ENCODE peak calls at places on chromosomes 13 and 19, in eight cellular contexts. X is fibroblast of villous mesenchyme, E is thoracic aorta, C is keratinocyte, N is HFF-Myc, V is Caco-2, G is neural progenitor cell, L is endothelial cell of umbilical vein. R is an unnamed sample.

GRCh38 chr13:95833713-95834112 is 156.8 kb downstream of the DNAJC3 start:
- DNase-seq in X (peak; percentile 18), E (no peak), C (no peak), N (no peak), V (no peak), G (no peak), L (peak; percentile 82), R (no peak)

GRCh38 chr13:93746589-93746988 is 520.0 kb downstream of the GPC6 start:
- DNase-seq in X (no peak), E (no peak), C (no peak), N (no peak), V (no peak), G (no peak), L (no peak), R (no peak)

GRCh38 chr19:24065243-24065642 is 21.7 kb upstream of the ZNF254 start:
- DNase-seq in X (no peak), E (no peak), C (no peak), N (no peak), V (no peak), G (no peak), L (no peak), R (no peak)

GRCh38 chr19:7507884-7508283 is 8.0 kb upstream of the ZNF358 start:
- DNase-seq in X (peak; percentile 85), E (peak; percentile 69), C (no peak), N (no peak), V (peak; percentile 74), G (peak; percentile 73), L (peak; percentile 80), R (peak; percentile 37)

GRCh38 chr13:43572601-43573360 is 214.0 kb downstream of the ENOX1 start:
- DNase-seq in X (peak; percentile 43), E (no peak), C (peak; percentile 45), N (no peak), V (peak; percentile 19), G (peak; percentile 29), L (no peak), R (no peak)

GRCh38 chr19:47097396-47098217 is 16.0 kb downstream of the ZC3H4 start:
- DNase-seq in X (no peak), E (peak; percentile 36), C (no peak), N (no peak), V (no peak), G (no peak), L (no peak), R (no peak)

GRCh38 chr13:33634526-33635111 is 183.3 kb upstream of the RFC3 start:
- DNase-seq in X (peak; percentile 52), E (no peak), C (no peak), N (no peak), V (peak; percentile 62), G (no peak), L (no peak), R (no peak)

GRCh38 chr13:114053026-114053425 is 79.2 kb upstream of the C13orf46 start:
- DNase-seq in X (peak; percentile 84), E (no peak), C (no peak), N (no peak), V (no peak), G (no peak), L (no peak), R (peak; percentile 37)

GRCh38 chr13:92592757-92593156 is 633.9 kb upstream of the GPC6 start:
- DNase-seq in X (no peak), E (no peak), C (no peak), N (no peak), V (no peak), G (no peak), L (no peak), R (no peak)

GRCh38 chr19:47417746-47418594 is 1.4 kb downstream of the MEIS3 start:
- DNase-seq in X (no peak), E (no peak), C (no peak), N (no peak), V (no peak), G (peak; percentile 12), L (no peak), R (no peak)

GRCh38 chr19:30555075-30555787 is 183.0 kb downstream of the ZNF536 start:
- DNase-seq in X (no peak), E (no peak), C (no peak), N (no peak), V (no peak), G (no peak), L (no peak), R (no peak)

GRCh38 chr13:36357692-36358091 is 11.5 kb upstream of the SPART start:
- DNase-seq in X (no peak), E (no peak), C (no peak), N (no peak), V (no peak), G (no peak), L (no peak), R (no peak)

GRCh38 chr13:30718661-30719520 is 16.5 kb upstream of the ALOX5AP start:
- DNase-seq in X (peak; percentile 89), E (no peak), C (no peak), N (peak; percentile 59), V (no peak), G (no peak), L (no peak), R (peak; percentile 74)

GRCh38 chr19:37933965-37934364 is 27.0 kb downstream of the SIPA1L3 start:
- DNase-seq in X (no peak), E (no peak), C (no peak), N (no peak), V (peak; percentile 40), G (no peak), L (no peak), R (no peak)

GRCh38 chr13:99045396-99045795 is 67.5 kb upstream of the DOCK9 start:
- DNase-seq in X (peak; percentile 65), E (no peak), C (no peak), N (no peak), V (no peak), G (no peak), L (no peak), R (no peak)

GRCh38 chr19:1853295-1854031 is 5.2 kb upstream of the REXO1 start:
- DNase-seq in X (peak; percentile 81), E (no peak), C (no peak), N (peak; percentile 35), V (peak; percentile 77), G (peak; percentile 72), L (peak; percentile 79), R (no peak)

GRCh38 chr13:110523838-110524237 is 37.7 kb downstream of the RAB20 start:
- DNase-seq in X (no peak), E (no peak), C (no peak), N (no peak), V (no peak), G (no peak), L (no peak), R (no peak)

GRCh38 chr13:114099918-114100445 is 32.4 kb downstream of the RASA3 start:
- DNase-seq in X (peak; percentile 78), E (no peak), C (no peak), N (no peak), V (peak; percentile 32), G (peak; percentile 87), L (no peak), R (no peak)

GRCh38 chr19:32748497-32748896 is 28.9 kb downstream of the TDRD12 start:
- DNase-seq in X (no peak), E (no peak), C (no peak), N (no peak), V (peak; percentile 39), G (peak; percentile 54), L (no peak), R (no peak)
- TF ChIP-seq CTCF in X (peak; percentile 7), E (no peak), C (peak; percentile 27), N (no peak), V (peak; percentile 51), G (peak; percentile 38), L (no peak), R (no peak)

DNA sequence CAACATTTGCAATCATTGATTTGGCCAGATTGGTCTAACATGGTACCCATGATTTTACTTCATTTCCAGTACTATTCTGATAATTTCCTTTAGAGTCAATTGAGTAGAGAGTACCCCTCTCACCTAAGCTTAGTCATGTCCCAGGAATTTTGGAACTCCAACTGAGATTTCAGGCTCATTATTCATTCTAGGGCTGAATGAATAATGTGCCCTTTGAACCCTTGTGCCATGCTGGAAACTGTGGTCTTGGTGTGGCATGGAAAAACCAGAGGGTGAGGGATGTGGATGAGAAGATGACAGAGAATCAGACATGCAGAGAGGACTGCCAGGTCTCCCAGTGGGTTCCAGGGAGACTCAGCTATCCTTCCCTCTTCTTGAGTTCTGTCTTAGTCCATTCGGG is 30.2 kb downstream of the ITM2B start:
- DNase-seq in X (no peak), E (no peak), C (no peak), N (no peak), V (no peak), G (no peak), L (no peak), R (no peak)
- H3K4me3 ChIP-seq in X (no peak overlapping the region), E (no peak overlapping the region), C (no peak overlapping the region), N (no peak overlapping the region), V (no peak overlapping the region), G (no peak overlapping the region), L (no peak overlapping the region), R (no peak overlapping the region)

DNA sequence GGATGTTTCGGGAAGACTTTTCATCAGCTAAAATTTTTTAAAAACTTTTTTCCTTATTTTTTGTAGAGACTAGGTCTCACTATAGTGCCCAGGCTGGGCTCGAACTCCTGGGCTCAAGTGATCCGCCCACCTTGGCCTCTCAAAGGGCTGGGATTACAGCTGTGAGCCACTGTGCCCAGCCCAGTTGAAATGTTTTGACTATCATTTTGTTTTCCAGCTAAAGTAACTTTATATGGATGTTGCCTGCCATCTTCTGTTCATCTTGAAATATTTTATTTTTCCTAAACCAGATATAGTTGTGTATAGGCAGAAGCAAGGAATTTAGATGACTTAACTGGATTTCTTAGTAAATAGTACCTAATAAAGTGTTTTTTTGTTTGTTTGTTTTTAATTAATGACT is 7.0 kb downstream of the CAB39L start:
- DNase-seq in X (peak; percentile 59), E (no peak), C (no peak), N (no peak), V (peak; percentile 28), G (no peak), L (no peak), R (no peak)
- TF ChIP-seq CTCF in X (no peak), E (no peak), C (no peak), N (no peak), V (no peak), G (no peak), L (no peak), R (peak; percentile 30)

DNA sequence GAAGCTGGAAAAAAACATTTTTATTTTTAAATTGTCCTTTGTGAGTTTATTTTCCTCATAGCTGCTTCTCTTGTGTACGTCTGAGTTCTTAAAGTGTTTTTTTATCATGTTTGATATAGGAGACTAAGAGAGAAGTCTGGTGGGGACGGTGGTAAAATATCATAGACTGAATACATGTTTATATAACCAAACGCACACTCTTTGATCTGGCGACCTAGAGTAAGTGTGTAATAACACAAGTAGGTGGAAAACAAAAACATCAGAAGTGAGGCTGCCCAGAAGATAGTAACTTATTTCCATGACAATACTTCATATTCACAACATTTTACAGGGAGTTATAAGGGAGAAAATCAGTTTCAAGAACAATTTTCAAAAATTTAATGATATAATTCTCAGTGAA is 118.2 kb upstream of the POSTN start:
- DNase-seq in X (peak; percentile 46), E (no peak), C (no peak), N (no peak), V (no peak), G (no peak), L (peak; percentile 43), R (no peak)
- H3K4me3 ChIP-seq in X (no peak overlapping the region), E (peak overlapping the region; percentile 28), C (no peak overlapping the region), N (no peak overlapping the region), V (no peak overlapping the region), G (no peak overlapping the region), L (no peak overlapping the region), R (no peak overlapping the region)

GRCh38 chr13:85798999-85799646 is at the start of gene SLITRK6:
- DNase-seq in X (no peak), E (no peak), C (peak; percentile 4), N (peak; percentile 62), V (peak; percentile 5), G (peak; percentile 74), L (no peak), R (peak; percentile 67)
- TF ChIP-seq CTCF in X (no peak), E (no peak), C (no peak), N (peak; percentile 6), V (no peak), G (peak; percentile 27), L (no peak), R (peak; percentile 41)

GRCh38 chr13:26534036-26534726 is 23.3 kb upstream of the WASF3 start:
- DNase-seq in X (no peak), E (no peak), C (no peak), N (no peak), V (no peak), G (no peak), L (no peak), R (no peak)
- H3K4me3 ChIP-seq in X (no peak overlapping the region), E (no peak overlapping the region), C (no peak overlapping the region), N (no peak overlapping the region), V (no peak overlapping the region), G (no peak overlapping the region), L (no peak overlapping the region), R (no peak overlapping the region)

R was measured in AG04450.